ENCODE peak calls at places on chromosomes 2 and 18, in seven cellular contexts. T, G, B, Y, W, V and Z are unnamed samples.

GRCh38 chr2:223363085-223363484 is 239.1 kb downstream of the SCG2 start:
- DNase-seq in T (no peak), G (no peak), B (no peak), Y (no peak), W (no peak), V (no peak), Z (no peak)

GRCh38 chr2:156704612-156705011 is 268.4 kb downstream of the GPD2 start:
- DNase-seq in T (no peak), G (no peak), B (no peak), Y (no peak), W (no peak), V (peak; percentile 62), Z (no peak)

GRCh38 chr18:1559563-1559962 is 654.9 kb downstream of the ADCYAP1 start:
- DNase-seq in T (no peak), G (no peak), B (no peak), Y (no peak), W (no peak), V (no peak), Z (no peak)

GRCh38 chr18:73004260-73004659 is 136.5 kb upstream of the NETO1 start:
- DNase-seq in T (no peak), G (no peak), B (no peak), Y (no peak), W (no peak), V (no peak), Z (no peak)

GRCh38 chr18:51108330-51108729 is 78.3 kb downstream of the SMAD4 start:
- DNase-seq in T (no peak), G (no peak), B (no peak), Y (no peak), W (no peak), V (no peak), Z (no peak)

GRCh38 chr2:173962036-173962435 is 3.1 kb downstream of the SP3 start:
- DNase-seq in T (no peak), G (peak; percentile 50), B (no peak), Y (no peak), W (no peak), V (no peak), Z (no peak)

GRCh38 chr2:149799296-149799695 is 211.7 kb upstream of the MMADHC start:
- DNase-seq in T (no peak), G (peak; percentile 52), B (no peak), Y (peak; percentile 2), W (peak; percentile 23), V (no peak), Z (no peak)

GRCh38 chr18:27844416-27844792 is 332.5 kb downstream of the CDH2 start:
- DNase-seq in T (no peak), G (no peak), B (no peak), Y (no peak), W (no peak), V (no peak), Z (no peak)

GRCh38 chr18:70121842-70122241 is 83.6 kb downstream of the RTTN start:
- DNase-seq in T (no peak), G (no peak), B (no peak), Y (no peak), W (no peak), V (no peak), Z (no peak)
- H3K4me3 ChIP-seq in T (no peak overlapping the region), G (no peak overlapping the region), B (no peak overlapping the region), Y (no peak overlapping the region), W (no peak overlapping the region), V (no peak overlapping the region), Z (no peak overlapping the region)

GRCh38 chr2:176100547-176101140 is 1.0 kb downstream of the HOXD12 start:
- DNase-seq in T (no peak), G (no peak), B (no peak), Y (no peak), W (no peak), V (peak; percentile 58), Z (no peak)
- TF ChIP-seq POLR2AphosphoS5 in T (no peak), G (no peak), B (no peak), Y (no peak), W (no peak), V (no peak), Z (no peak)

DNA sequence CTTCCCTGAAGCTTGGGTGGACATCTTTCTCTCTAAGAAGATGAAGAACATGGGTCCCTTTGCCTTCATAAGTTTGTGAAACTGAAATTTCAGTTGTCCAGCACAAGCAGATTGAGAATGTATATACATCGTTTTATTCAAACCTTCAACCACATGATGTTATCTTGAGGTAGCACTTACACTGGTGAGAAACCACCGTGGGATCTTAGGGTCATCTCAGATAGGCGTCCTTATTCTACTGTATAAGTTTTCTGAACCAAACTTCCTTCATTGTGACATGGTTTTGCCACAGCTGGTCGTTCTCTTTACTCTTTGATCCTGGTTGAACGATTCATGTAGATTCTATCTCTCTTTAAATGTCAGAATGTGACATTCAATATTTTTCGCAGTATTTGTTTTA is 18.1 kb upstream of the ARHGAP25 start:
- DNase-seq in T (no peak), G (no peak), B (no peak), Y (no peak), W (no peak), V (no peak), Z (no peak)
- H3K4me1 ChIP-seq in T (no peaks in the 10 kb centered on the region), G (no peaks in the 10 kb centered on the region), B (peaks cover 6% of the 10 kb centered on the region), Y (peaks cover 4% of the 10 kb centered on the region), W (peaks cover 2% of the 10 kb centered on the region), V (peaks cover 5% of the 10 kb centered on the region), Z (no peaks in the 10 kb centered on the region)

DNA sequence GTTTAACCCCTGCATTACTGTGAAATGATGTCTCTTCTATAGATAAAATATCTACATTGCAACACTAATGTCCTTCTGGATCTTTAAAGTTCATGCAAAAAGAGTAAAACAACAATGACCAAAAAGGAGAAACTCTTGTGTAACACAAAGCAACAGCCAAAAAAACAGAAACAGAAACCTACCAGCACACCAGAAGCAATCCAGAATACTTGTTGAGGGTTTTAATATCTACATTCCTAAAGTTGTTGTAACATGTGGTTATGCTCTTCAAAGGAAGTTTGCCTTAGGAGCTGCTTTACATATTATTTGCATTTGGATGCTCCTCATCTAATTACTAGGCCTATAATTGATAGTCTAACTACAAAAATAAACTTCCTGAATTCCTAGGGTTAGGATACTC is 157.2 kb downstream of the BABAM2 start:
- DNase-seq in T (no peak), G (no peak), B (no peak), Y (no peak), W (no peak), V (no peak), Z (no peak)
- H3K4me3 ChIP-seq in T (no peak overlapping the region), G (no peak overlapping the region), B (no peak overlapping the region), Y (no peak overlapping the region), W (no peak overlapping the region), V (no peak overlapping the region), Z (no peak overlapping the region)

GRCh38 chr2:11377915-11378649 is 33.6 kb upstream of the ROCK2 start:
- DNase-seq in T (no peak), G (no peak), B (no peak), Y (no peak), W (no peak), V (peak; percentile 85), Z (no peak)
- TF ChIP-seq POLR2AphosphoS5 in T (no peak), G (no peak), B (peak; percentile 38), Y (no peak), W (no peak), V (peak; percentile 79), Z (peak; percentile 11)

GRCh38 chr2:120680136-120680761 is 55.4 kb upstream of the GLI2 start:
- DNase-seq in T (peak; percentile 74), G (peak; percentile 76), B (peak; percentile 89), Y (peak; percentile 80), W (peak; percentile 83), V (peak; percentile 90), Z (peak; percentile 89)

GRCh38 chr2:120681696-120682288 is 53.9 kb upstream of the GLI2 start:
- DNase-seq in T (no peak), G (no peak), B (no peak), Y (no peak), W (no peak), V (peak; percentile 57), Z (no peak)

GRCh38 chr2:120679526-120679925 is 56.1 kb upstream of the GLI2 start:
- DNase-seq in T (no peak), G (no peak), B (no peak), Y (no peak), W (no peak), V (peak; percentile 45), Z (no peak)

GRCh38 chr2:120682654-120683053 is 53.0 kb upstream of the GLI2 start:
- DNase-seq in T (no peak), G (no peak), B (no peak), Y (no peak), W (no peak), V (peak; percentile 40), Z (no peak)

GRCh38 chr2:120681181-120681580 is 54.5 kb upstream of the GLI2 start:
- DNase-seq in T (no peak), G (no peak), B (no peak), Y (no peak), W (no peak), V (peak; percentile 39), Z (no peak)
- H3K4me1 ChIP-seq in T (peaks cover 4% of the 10 kb centered on the region), G (no peaks in the 10 kb centered on the region), B (no peaks in the 10 kb centered on the region), Y (no peaks in the 10 kb centered on the region), W (no peaks in the 10 kb centered on the region), V (peaks cover 27% of the 10 kb centered on the region), Z (peaks cover 8% of the 10 kb centered on the region)

DNA sequence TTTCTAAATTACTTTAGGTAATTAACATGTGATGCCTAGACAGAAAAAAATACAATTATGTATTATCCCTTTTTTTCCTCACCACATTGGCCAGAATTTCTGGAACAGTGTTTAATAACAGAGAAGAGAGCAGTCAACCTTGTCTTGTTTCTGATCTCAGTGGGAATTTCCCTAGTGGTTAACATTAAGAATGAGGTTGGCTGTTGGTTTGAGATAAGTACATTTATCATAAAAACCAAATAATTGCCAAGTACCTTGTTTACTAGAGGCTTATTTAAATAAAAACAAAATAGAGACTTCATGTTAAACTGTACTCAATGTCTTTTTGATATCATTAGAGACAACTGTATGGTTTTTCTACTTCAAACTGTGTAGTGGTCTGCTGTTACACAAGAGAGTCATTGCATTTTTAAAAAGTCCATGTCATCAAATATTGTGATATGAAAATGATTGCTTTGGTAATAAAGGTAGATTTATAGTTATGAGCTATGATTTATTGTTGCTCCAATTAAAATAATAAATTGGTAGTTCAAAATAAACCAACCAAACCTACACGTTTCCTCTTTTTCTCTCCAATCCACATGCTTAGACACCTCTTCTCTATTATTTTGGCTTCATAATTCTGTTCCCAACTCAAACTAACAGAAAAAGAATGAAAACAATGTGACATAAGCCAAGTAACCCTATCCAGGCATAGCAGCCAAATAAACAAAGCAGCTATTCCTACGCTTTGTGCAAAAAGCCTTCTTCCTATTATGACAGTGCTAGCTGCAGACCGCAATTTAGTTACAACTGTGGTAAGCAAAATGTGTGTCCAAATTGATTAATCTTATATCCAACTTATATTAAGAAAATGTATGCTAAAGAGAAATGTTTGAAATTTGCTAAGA is 20.9 kb upstream of the TANK start:
- DNase-seq in T (no peak), G (peak; percentile 64), B (no peak), Y (no peak), W (no peak), V (no peak), Z (no peak)
- H3K4me3 ChIP-seq in T (peak overlapping the region; percentile 40), G (peak overlapping the region; percentile 78), B (no peak overlapping the region), Y (no peak overlapping the region), W (no peak overlapping the region), V (no peak overlapping the region), Z (no peak overlapping the region)

DNA sequence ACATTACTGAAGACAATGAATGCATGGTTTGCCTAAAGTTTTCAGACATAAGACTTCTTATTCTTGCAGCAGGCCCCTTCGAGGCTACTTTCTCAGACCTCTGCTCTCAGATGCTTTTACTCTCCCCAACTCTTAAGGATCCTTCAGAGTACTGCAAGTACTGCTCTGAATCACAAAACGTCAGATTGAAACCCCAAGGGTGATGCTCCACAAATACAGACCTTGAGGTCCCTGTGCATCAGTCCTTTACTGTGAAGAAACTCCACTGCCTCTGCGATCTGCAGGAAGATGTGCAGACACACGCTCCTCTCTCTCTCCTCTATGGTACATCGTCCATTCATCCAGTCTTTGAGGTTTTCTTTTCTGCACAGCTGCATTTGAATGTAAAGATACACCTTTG is 52.8 kb downstream of the EIF2AK3 start:
- DNase-seq in T (no peak), G (no peak), B (no peak), Y (no peak), W (no peak), V (no peak), Z (no peak)
- TF ChIP-seq POLR2AphosphoS5 in T (no peak), G (no peak), B (no peak), Y (no peak), W (no peak), V (no peak), Z (no peak)